ENCODE peak calls at places on chromosome 4, in six cellular contexts. One of them, this sample, is unnamed. For H3K9me3, the result is how much of the 10 kb centered on the place peaks cover.

GRCh38 chr4:109760682-109761081 is 30.8 kb upstream of the PLA2G12A start:
- DNase-seq in A549: no peak
- DNase-seq in SK-N-SH: no peak
- DNase-seq in keratinocyte: no peak
- DNase-seq in IMR-90: no peak
- DNase-seq in mesenchymal stem cell: no peak
- DNase-seq in this sample: no peak

GRCh38 chr4:1862055-1862911 is 6.3 kb upstream of the LETM1 start:
- DNase-seq in A549: no peak
- DNase-seq in SK-N-SH: no peak
- DNase-seq in keratinocyte: no peak
- DNase-seq in IMR-90: no peak
- DNase-seq in mesenchymal stem cell: no peak
- DNase-seq in this sample: no peak

GRCh38 chr4:63464393-63464792 is 944.9 kb downstream of the TECRL start:
- DNase-seq in A549: no peak
- DNase-seq in SK-N-SH: no peak
- DNase-seq in keratinocyte: no peak
- DNase-seq in IMR-90: no peak
- DNase-seq in mesenchymal stem cell: no peak
- DNase-seq in this sample: no peak

GRCh38 chr4:141922224-141922623 is 285.8 kb downstream of the IL15 start:
- DNase-seq in A549: no peak
- DNase-seq in SK-N-SH: no peak
- DNase-seq in keratinocyte: no peak
- DNase-seq in IMR-90: no peak
- DNase-seq in mesenchymal stem cell: no peak
- DNase-seq in this sample: peak

GRCh38 chr4:76943129-76943620 is 6.4 kb upstream of the SEPTIN11 start:
- DNase-seq in A549: no peak
- DNase-seq in SK-N-SH: no peak
- DNase-seq in keratinocyte: peak
- DNase-seq in IMR-90: peak
- DNase-seq in mesenchymal stem cell: no peak
- DNase-seq in this sample: peak

GRCh38 chr4:41369680-41370079 is 113.0 kb downstream of the UCHL1 start:
- DNase-seq in A549: no peak
- DNase-seq in SK-N-SH: no peak
- DNase-seq in keratinocyte: no peak
- DNase-seq in IMR-90: no peak
- DNase-seq in mesenchymal stem cell: peak
- DNase-seq in this sample: peak

GRCh38 chr4:75653845-75654503 is 19.2 kb downstream of the G3BP2 start:
- DNase-seq in A549: peak
- DNase-seq in SK-N-SH: peak
- DNase-seq in keratinocyte: no peak
- DNase-seq in IMR-90: peak
- DNase-seq in mesenchymal stem cell: peak
- DNase-seq in this sample: peak

GRCh38 chr4:142845293-142846070 is 619 bp downstream of the INPP4B start:
- DNase-seq in A549: no peak
- DNase-seq in SK-N-SH: peak
- DNase-seq in keratinocyte: no peak
- DNase-seq in IMR-90: no peak
- DNase-seq in mesenchymal stem cell: peak
- DNase-seq in this sample: no peak

GRCh38 chr4:174561556-174561955 is 39.3 kb upstream of the HPGD start:
- DNase-seq in A549: no peak
- DNase-seq in SK-N-SH: no peak
- DNase-seq in keratinocyte: no peak
- DNase-seq in IMR-90: no peak
- DNase-seq in mesenchymal stem cell: peak
- DNase-seq in this sample: no peak

GRCh38 chr4:13656569-13656988 is 29.1 kb upstream of the BOD1L1 start:
- DNase-seq in A549: peak
- DNase-seq in SK-N-SH: peak
- DNase-seq in keratinocyte: no peak
- DNase-seq in IMR-90: peak
- DNase-seq in mesenchymal stem cell: peak
- DNase-seq in this sample: peak

GRCh38 chr4:99209671-99210070 is 9.4 kb downstream of the ADH6 start:
- DNase-seq in A549: no peak
- DNase-seq in SK-N-SH: no peak
- DNase-seq in keratinocyte: no peak
- DNase-seq in IMR-90: peak
- DNase-seq in mesenchymal stem cell: no peak
- DNase-seq in this sample: peak

GRCh38 chr4:56828784-56829535 is 7.5 kb upstream of the SPINK2 start:
- DNase-seq in A549: no peak
- DNase-seq in SK-N-SH: no peak
- DNase-seq in keratinocyte: no peak
- DNase-seq in IMR-90: peak
- DNase-seq in mesenchymal stem cell: no peak
- DNase-seq in this sample: peak

DNA sequence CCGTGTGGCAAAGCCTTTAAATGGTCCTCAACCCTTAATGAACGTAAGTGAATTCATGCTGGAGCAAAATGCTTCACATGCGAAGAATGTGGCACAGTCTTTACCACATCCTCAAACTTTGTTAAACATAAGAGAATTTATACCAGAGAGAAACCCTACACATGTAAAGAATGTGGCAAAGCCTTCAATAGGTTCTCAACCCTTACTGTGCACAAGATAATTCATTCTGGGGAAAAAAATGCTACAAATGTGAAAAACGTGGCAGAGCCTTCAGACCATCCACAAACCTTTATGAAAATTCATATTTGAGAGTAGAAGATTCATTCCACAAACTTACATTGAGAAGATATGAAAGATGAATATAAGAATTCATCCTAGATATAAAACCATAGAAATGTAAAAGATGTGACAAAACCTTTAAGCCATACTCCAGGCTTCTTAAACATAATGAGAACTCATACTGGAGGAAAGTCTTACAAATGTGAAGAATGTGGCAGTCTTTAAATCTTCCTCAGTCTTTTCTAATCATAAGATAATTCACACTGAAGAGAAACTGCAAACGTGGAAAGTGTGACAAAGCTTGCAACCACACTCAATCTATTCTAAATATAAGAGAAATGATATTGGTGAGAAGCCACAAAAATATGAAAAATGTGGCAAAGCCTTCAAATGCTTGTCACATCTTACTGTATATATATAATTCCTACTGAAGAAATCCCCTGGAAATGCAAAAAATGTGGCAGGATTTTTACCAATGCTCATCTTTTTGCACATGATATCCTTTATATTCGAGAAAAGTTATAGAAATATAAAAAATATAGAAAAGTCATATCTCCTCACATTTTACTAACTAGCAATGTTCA is 36.9 kb downstream of the ZNF141 start:
- DNase-seq in A549: no peak
- DNase-seq in SK-N-SH: no peak
- DNase-seq in keratinocyte: no peak
- DNase-seq in IMR-90: no peak
- DNase-seq in mesenchymal stem cell: no peak
- DNase-seq in this sample: no peak
- H3K9me3 ChIP-seq in A549: half or more
- H3K9me3 ChIP-seq in SK-N-SH: half or more
- H3K9me3 ChIP-seq in keratinocyte: under half
- H3K9me3 ChIP-seq in IMR-90: half or more
- H3K9me3 ChIP-seq in mesenchymal stem cell: half or more
- H3K9me3 ChIP-seq in this sample: under half

DNA sequence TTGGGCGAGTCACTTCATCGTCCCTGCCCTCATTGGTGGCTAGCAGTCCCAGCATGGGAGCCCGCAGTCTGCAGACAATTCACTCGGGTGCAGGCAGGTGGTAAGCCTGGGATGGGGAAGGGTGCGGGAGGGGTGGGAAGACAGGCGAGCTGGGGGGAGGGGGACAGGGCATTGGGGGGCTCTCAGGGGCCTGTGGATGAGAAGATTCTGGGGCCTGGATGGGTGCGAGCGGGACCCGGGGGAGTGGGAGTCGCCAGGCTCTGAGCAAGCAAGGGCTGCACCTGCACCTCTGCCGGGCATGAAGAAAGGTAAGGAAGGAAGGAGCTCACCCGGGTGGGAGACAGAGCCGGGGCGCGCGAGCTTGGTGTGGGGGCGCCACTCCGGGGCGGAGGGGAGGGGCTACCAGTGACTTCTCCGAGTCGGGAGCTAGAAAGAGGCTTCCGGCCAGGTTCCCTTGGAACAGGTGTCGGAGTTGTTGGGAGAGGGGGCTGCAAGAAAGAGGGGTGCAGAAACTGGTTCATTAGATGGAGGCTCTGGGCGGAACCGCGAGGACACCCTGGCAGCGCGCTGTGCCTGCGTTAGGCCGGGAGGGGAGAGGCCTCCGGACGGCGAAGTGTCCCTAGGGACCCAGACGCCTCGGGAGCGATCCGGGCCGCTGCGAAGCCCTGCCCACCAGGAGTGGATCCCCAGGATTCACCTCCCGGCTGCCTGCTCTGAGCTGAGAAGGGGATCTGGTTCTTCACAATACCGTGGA is 103.4 kb upstream of the PDLIM3 start:
- DNase-seq in A549: no peak
- DNase-seq in SK-N-SH: peak
- DNase-seq in keratinocyte: no peak
- DNase-seq in IMR-90: no peak
- DNase-seq in mesenchymal stem cell: peak
- DNase-seq in this sample: no peak
- H3K4me3 ChIP-seq in A549: no peak
- H3K4me3 ChIP-seq in SK-N-SH: no peak
- H3K4me3 ChIP-seq in keratinocyte: no peak
- H3K4me3 ChIP-seq in IMR-90: no peak
- H3K4me3 ChIP-seq in mesenchymal stem cell: peak
- H3K4me3 ChIP-seq in this sample: no peak

GRCh38 chr4:83527671-83528070 is 8.2 kb upstream of the GPAT3 start:
- DNase-seq in A549: no peak
- DNase-seq in SK-N-SH: no peak
- DNase-seq in keratinocyte: no peak
- DNase-seq in IMR-90: no peak
- DNase-seq in mesenchymal stem cell: no peak
- DNase-seq in this sample: no peak

GRCh38 chr4:83522239-83522638 is 13.7 kb upstream of the GPAT3 start:
- DNase-seq in A549: no peak
- DNase-seq in SK-N-SH: no peak
- DNase-seq in keratinocyte: no peak
- DNase-seq in IMR-90: no peak
- DNase-seq in mesenchymal stem cell: no peak
- DNase-seq in this sample: no peak
- H3K4me2 ChIP-seq in A549: no peak
- H3K4me2 ChIP-seq in SK-N-SH: no peak
- H3K4me2 ChIP-seq in keratinocyte: no peak
- H3K4me2 ChIP-seq in IMR-90: no peak
- H3K4me2 ChIP-seq in mesenchymal stem cell: no peak
- H3K4me2 ChIP-seq in this sample: no peak

GRCh38 chr4:647481-647880 is 22.1 kb downstream of the PDE6B start:
- DNase-seq in A549: no peak
- DNase-seq in SK-N-SH: no peak
- DNase-seq in keratinocyte: no peak
- DNase-seq in IMR-90: no peak
- DNase-seq in mesenchymal stem cell: no peak
- DNase-seq in this sample: no peak
- H3K9me3 ChIP-seq in A549: under half
- H3K9me3 ChIP-seq in SK-N-SH: under half
- H3K9me3 ChIP-seq in keratinocyte: under half
- H3K9me3 ChIP-seq in IMR-90: under half
- H3K9me3 ChIP-seq in mesenchymal stem cell: under half
- H3K9me3 ChIP-seq in this sample: under half

GRCh38 chr4:89682808-89683207 is 154.2 kb downstream of the SNCA start:
- DNase-seq in A549: no peak
- DNase-seq in SK-N-SH: no peak
- DNase-seq in keratinocyte: no peak
- DNase-seq in IMR-90: no peak
- DNase-seq in mesenchymal stem cell: no peak
- DNase-seq in this sample: no peak
- H3K4me3 ChIP-seq in A549: no peak
- H3K4me3 ChIP-seq in SK-N-SH: no peak
- H3K4me3 ChIP-seq in keratinocyte: peak
- H3K4me3 ChIP-seq in IMR-90: no peak
- H3K4me3 ChIP-seq in mesenchymal stem cell: no peak
- H3K4me3 ChIP-seq in this sample: no peak

GRCh38 chr4:150938873-150939499 is 76.1 kb downstream of the LRBA start:
- DNase-seq in A549: no peak
- DNase-seq in SK-N-SH: no peak
- DNase-seq in keratinocyte: no peak
- DNase-seq in IMR-90: no peak
- DNase-seq in mesenchymal stem cell: no peak
- DNase-seq in this sample: no peak

GRCh38 chr4:150938417-150938816 is 76.7 kb downstream of the LRBA start:
- DNase-seq in A549: no peak
- DNase-seq in SK-N-SH: no peak
- DNase-seq in keratinocyte: no peak
- DNase-seq in IMR-90: no peak
- DNase-seq in mesenchymal stem cell: no peak
- DNase-seq in this sample: no peak

GRCh38 chr4:150942539-150942938 is 72.5 kb downstream of the LRBA start:
- DNase-seq in A549: no peak
- DNase-seq in SK-N-SH: no peak
- DNase-seq in keratinocyte: no peak
- DNase-seq in IMR-90: no peak
- DNase-seq in mesenchymal stem cell: no peak
- DNase-seq in this sample: peak

GRCh38 chr4:150943126-150943525 is 72.0 kb downstream of the LRBA start:
- DNase-seq in A549: no peak
- DNase-seq in SK-N-SH: no peak
- DNase-seq in keratinocyte: no peak
- DNase-seq in IMR-90: no peak
- DNase-seq in mesenchymal stem cell: no peak
- DNase-seq in this sample: no peak

DNA sequence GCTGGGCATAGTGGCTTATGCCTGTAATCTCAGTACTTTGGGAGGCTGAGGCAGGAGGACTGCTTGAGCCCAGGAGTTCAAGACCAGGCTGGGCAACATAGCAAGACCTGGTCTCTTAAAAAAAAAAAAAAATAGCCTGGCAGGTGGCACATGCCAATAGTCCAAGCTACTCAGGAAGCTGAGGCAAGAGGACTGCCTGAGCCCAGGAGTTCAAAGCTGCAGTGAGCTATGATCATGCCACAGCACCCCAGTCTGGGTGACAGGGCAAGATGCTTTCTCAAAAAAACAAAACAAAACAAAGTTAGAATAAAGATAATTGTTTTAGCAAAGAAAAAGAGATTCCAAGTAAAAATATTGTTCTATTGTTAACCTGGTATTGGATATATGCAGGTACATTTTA is 75.0 kb downstream of the LRBA start:
- DNase-seq in A549: no peak
- DNase-seq in SK-N-SH: no peak
- DNase-seq in keratinocyte: no peak
- DNase-seq in IMR-90: no peak
- DNase-seq in mesenchymal stem cell: no peak
- DNase-seq in this sample: no peak
- H3K4me2 ChIP-seq in A549: no peak
- H3K4me2 ChIP-seq in SK-N-SH: no peak
- H3K4me2 ChIP-seq in keratinocyte: no peak
- H3K4me2 ChIP-seq in IMR-90: no peak
- H3K4me2 ChIP-seq in mesenchymal stem cell: no peak
- H3K4me2 ChIP-seq in this sample: no peak

GRCh38 chr4:156725257-156725656 is 246.3 kb downstream of the PDGFC start:
- DNase-seq in A549: no peak
- DNase-seq in SK-N-SH: no peak
- DNase-seq in keratinocyte: no peak
- DNase-seq in IMR-90: no peak
- DNase-seq in mesenchymal stem cell: no peak
- DNase-seq in this sample: no peak
- H3K9me3 ChIP-seq in A549: under half
- H3K9me3 ChIP-seq in SK-N-SH: under half
- H3K9me3 ChIP-seq in keratinocyte: under half
- H3K9me3 ChIP-seq in IMR-90: under half
- H3K9me3 ChIP-seq in mesenchymal stem cell: under half
- H3K9me3 ChIP-seq in this sample: under half

This sample was measured in astrocyte.